ENCODE peak calls at places on chromosomes 5 and 9, in four cellular contexts. P, O, U and D are unnamed samples.

GRCh38 chr9:105127863-105128220 is 116.6 kb upstream of the SLC44A1 start:
- DNase-seq in O (peak; percentile 70), P (peak; percentile 28), U (no peak), D (peak; percentile 71)

GRCh38 chr9:107462691-107463090 is 26.9 kb downstream of the KLF4 start:
- DNase-seq in O (no peak), P (peak; percentile 57), U (no peak), D (peak; percentile 33)

GRCh38 chr5:854966-855743 is 4.4 kb upstream of the ZDHHC11 start:
- DNase-seq in P (no peak), O (no peak), U (peak; percentile 35), D (no peak)

GRCh38 chr9:13118294-13118693 is 161.2 kb downstream of the MPDZ start:
- DNase-seq in P (no peak), O (no peak), U (no peak), D (no peak)

GRCh38 chr5:81425569-81425968 is 31.6 kb upstream of the ACOT12 start:
- DNase-seq in O (peak; percentile 65), U (no peak), P (peak; percentile 52), D (no peak)

GRCh38 chr9:69497816-69498215 is 172.8 kb downstream of the ENTREP1 start:
- DNase-seq in U (no peak), P (no peak), O (no peak), D (no peak)

GRCh38 chr5:87872986-87873385 is 395.7 kb downstream of the TMEM161B start:
- DNase-seq in O (no peak), U (no peak), P (no peak), D (no peak)

GRCh38 chr5:67910599-67910998 is 305.0 kb upstream of the PIK3R1 start:
- DNase-seq in O (peak; percentile 60), P (no peak), U (no peak), D (no peak)

GRCh38 chr9:94948567-94949235 is 222.2 kb downstream of the AOPEP start:
- DNase-seq in O (no peak), U (no peak), P (no peak), D (no peak)

GRCh38 chr5:64869419-64869818 is 100.7 kb downstream of the CWC27 start:
- DNase-seq in U (no peak), P (peak; percentile 58), O (peak; percentile 56), D (peak; percentile 64)

GRCh38 chr9:115374724-115375268 is 256.8 kb upstream of the TNC start:
- DNase-seq in O (no peak), U (no peak), P (no peak), D (no peak)

GRCh38 chr9:127754761-127755557 is 19.9 kb upstream of the TOR2A start:
- DNase-seq in O (no peak), P (no peak), U (no peak), D (no peak)

GRCh38 chr5:111706345-111706744 is 50.6 kb downstream of the NREP start:
- DNase-seq in U (no peak), P (no peak), O (no peak), D (no peak)

GRCh38 chr5:150054569-150054968 is 31.8 kb downstream of the CSF1R start:
- DNase-seq in O (no peak), U (no peak), P (no peak), D (no peak)

GRCh38 chr9:110056062-110056461 is 151.9 kb downstream of the C9orf152 start:
- DNase-seq in P (no peak), U (no peak), O (no peak), D (no peak)

GRCh38 chr5:81908771-81909170 is 63.1 kb upstream of the ATG10 start:
- DNase-seq in U (no peak), O (no peak), P (no peak), D (no peak)

GRCh38 chr5:116237917-116238502 is 153.2 kb downstream of the COMMD10 start:
- DNase-seq in O (no peak), P (peak; percentile 22), U (no peak), D (no peak)

GRCh38 chr9:78577507-78577906 is 280.6 kb downstream of the PSAT1 start:
- DNase-seq in O (no peak), P (no peak), U (no peak), D (no peak)

GRCh38 chr9:72871685-72872084 is 81.2 kb downstream of the ALDH1A1 start:
- DNase-seq in P (peak; percentile 30), O (peak; percentile 62), U (no peak), D (no peak)
- TF ChIP-seq CTCF in P (peak; percentile 59), O (peak; percentile 20), U (peak; percentile 45), D (peak; percentile 32)

GRCh38 chr5:10999714-11000113 is 238.7 kb upstream of the DAP start:
- DNase-seq in O (no peak), U (no peak), P (no peak), D (no peak)
- H3K27me3 ChIP-seq in O (no peaks in the 10 kb centered on the region), U (no peaks in the 10 kb centered on the region), P (peaks cover 5% of the 10 kb centered on the region), D (no peaks in the 10 kb centered on the region)

GRCh38 chr9:82513242-82513750 is 524.7 kb downstream of the SPATA31D1 start:
- DNase-seq in O (no peak), P (no peak), U (no peak), D (peak; percentile 11)
- TF ChIP-seq CTCF in O (no peak), P (no peak), U (no peak), D (no peak)

GRCh38 chr9:135332979-135333748 is 146.4 kb upstream of the PPP1R26 start:
- DNase-seq in P (no peak), O (no peak), U (no peak), D (no peak)
- H3K27me3 ChIP-seq in P (no peaks in the 10 kb centered on the region), O (no peaks in the 10 kb centered on the region), U (no peaks in the 10 kb centered on the region), D (no peaks in the 10 kb centered on the region)

DNA sequence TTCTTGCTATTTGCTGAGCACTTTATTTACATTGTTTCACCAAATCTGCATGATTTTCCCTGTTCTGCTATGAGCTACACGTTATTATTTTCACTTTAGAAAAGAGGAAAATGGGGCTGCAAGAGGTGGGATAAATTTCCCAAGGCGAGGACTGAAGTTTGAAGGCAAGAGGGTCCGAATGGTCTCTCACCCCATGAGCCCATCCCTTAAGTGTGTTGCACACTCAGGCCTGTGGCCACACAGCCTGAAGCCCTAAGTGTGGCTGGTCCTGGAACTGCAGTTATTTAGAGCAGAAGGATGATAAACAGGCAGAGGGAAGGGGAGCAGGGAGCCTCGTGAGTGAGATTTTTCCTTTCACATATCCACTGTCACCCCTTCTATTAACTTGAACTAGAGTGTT is 7.8 kb downstream of the PDE8B start:
- DNase-seq in P (peak; percentile 29), U (no peak), O (no peak), D (no peak)
- TF ChIP-seq CTCF in P (peak; percentile 31), U (no peak), O (peak; percentile 15), D (peak; percentile 59)

GRCh38 chr9:35852267-35852815 is 17.9 kb downstream of the OR13J1 start:
- DNase-seq in U (no peak), P (no peak), O (no peak), D (no peak)
- H3K27me3 ChIP-seq in U (no peaks in the 10 kb centered on the region), P (no peaks in the 10 kb centered on the region), O (peaks cover 32% of the 10 kb centered on the region), D (no peaks in the 10 kb centered on the region)